ENCODE peak calls at places on chromosomes 13 and 19, in four cellular contexts. D, M, W and V are unnamed samples.

GRCh38 chr19:48910803-48911202 is 10.7 kb downstream of the NUCB1 start:
- DNase-seq in M (no peak), W (no peak), D (no peak), V (no peak)

GRCh38 chr13:97549201-97549600 is 115.2 kb downstream of the RAP2A start:
- DNase-seq in W (no peak), M (no peak), D (no peak), V (no peak)

GRCh38 chr13:21800847-21801616 is 130.2 kb downstream of the FGF9 start:
- DNase-seq in D (peak; percentile 16), M (peak; percentile 12), W (no peak), V (no peak)

GRCh38 chr13:27371932-27372331 is 52.5 kb upstream of the GTF3A start:
- DNase-seq in W (no peak), D (no peak), M (no peak), V (no peak)

GRCh38 chr19:13441810-13442512 is 64.3 kb downstream of the CACNA1A start:
- DNase-seq in W (no peak), D (peak; percentile 35), M (peak; percentile 64), V (no peak)

GRCh38 chr13:28753208-28753892 is 34.6 kb upstream of the SLC46A3 start:
- DNase-seq in D (peak; percentile 75), M (no peak), W (no peak), V (peak; percentile 76)

GRCh38 chr19:3278294-3278693 is 53.8 kb downstream of the CELF5 start:
- DNase-seq in D (no peak), M (no peak), W (no peak), V (no peak)

GRCh38 chr19:8655340-8655709 is 24.9 kb downstream of the NFILZ start:
- DNase-seq in W (no peak), D (no peak), M (peak; percentile 21), V (no peak)

GRCh38 chr19:14416743-14417214 is 2.4 kb downstream of the DDX39A start:
- DNase-seq in M (no peak), W (no peak), D (no peak), V (no peak)

GRCh38 chr13:107842562-107843180 is 372.7 kb downstream of the LIG4 start:
- DNase-seq in M (no peak), W (no peak), D (no peak), V (no peak)

GRCh38 chr13:113489549-113490495 is 689 bp downstream of the DCUN1D2 start:
- DNase-seq in W (no peak), D (no peak), M (peak; percentile 33), V (no peak)

GRCh38 chr13:57631607-57632275 is at the start of gene PCDH17:
- DNase-seq in M (no peak), W (no peak), D (no peak), V (no peak)

GRCh38 chr13:24746618-24747247 is 17.2 kb upstream of the RNF17 start:
- DNase-seq in D (no peak), W (no peak), M (no peak), V (no peak)

GRCh38 chr19:16274466-16274865 is 50.2 kb upstream of the KLF2 start:
- DNase-seq in W (no peak), D (no peak), M (no peak), V (no peak)

GRCh38 chr19:290539-291521 is at the start of gene PLPP2:
- DNase-seq in M (peak; percentile 48), W (peak; percentile 85), D (no peak), V (no peak)

GRCh38 chr13:35771898-35772297 is 295.4 kb upstream of the MAB21L1 start:
- DNase-seq in M (no peak), W (peak; percentile 3), D (no peak), V (no peak)

GRCh38 chr19:29115181-29115580 is 97.8 kb downstream of the UQCRFS1 start:
- DNase-seq in M (no peak), D (no peak), W (no peak), V (no peak)

GRCh38 chr13:103516009-103516795 is 450.0 kb upstream of the SLC10A2 start:
- DNase-seq in D (no peak), M (no peak), W (no peak), V (no peak)

GRCh38 chr19:7333198-7334118 is 15.3 kb upstream of the ARHGEF18 start:
- DNase-seq in M (no peak), D (no peak), W (no peak), V (no peak)

GRCh38 chr19:3785938-3786824 is at the start of gene MATK:
- DNase-seq in D (no peak), W (no peak), M (peak; percentile 76), V (no peak)

GRCh38 chr13:30255696-30256095 is 51.7 kb downstream of the KATNAL1 start:
- DNase-seq in D (no peak), M (no peak), W (no peak), V (no peak)

GRCh38 chr13:50611117-50611781 is 232.2 kb downstream of the DLEU7 start:
- DNase-seq in M (no peak), D (no peak), W (no peak), V (no peak)

GRCh38 chr13:98820744-98821371 is 68.4 kb upstream of the SLC15A1 start:
- DNase-seq in M (no peak), D (no peak), W (no peak), V (no peak)

GRCh38 chr19:5832049-5832448 is 7.5 kb downstream of the FUT6 start:
- DNase-seq in W (no peak), M (no peak), D (no peak), V (no peak)

GRCh38 chr19:1035998-1036621 is 3.8 kb upstream of the ABCA7 start:
- DNase-seq in W (no peak), D (no peak), M (peak; percentile 32), V (no peak)

GRCh38 chr13:85174291-85174690 is 624.9 kb downstream of the SLITRK6 start:
- DNase-seq in W (no peak), M (no peak), D (no peak), V (no peak)

GRCh38 chr19:36939153-36939552 is 23.0 kb downstream of the ZNF568 start:
- DNase-seq in D (no peak), M (no peak), W (no peak), V (no peak)

GRCh38 chr13:75691183-75691582 is 55.1 kb downstream of the LMO7 start:
- DNase-seq in M (no peak), D (peak; percentile 16), W (no peak), V (no peak)

GRCh38 chr19:6644796-6645195 is 25.2 kb downstream of the TNFSF14 start:
- DNase-seq in W (no peak), M (no peak), D (no peak), V (no peak)

GRCh38 chr13:89267734-89268133 is 1596.6 kb downstream of the SLITRK5 start:
- DNase-seq in W (no peak), D (no peak), M (no peak), V (no peak)

GRCh38 chr13:65830411-65831172 is 1399.5 kb downstream of the PCDH9 start:
- DNase-seq in W (no peak), M (no peak), D (no peak), V (no peak)

DNA sequence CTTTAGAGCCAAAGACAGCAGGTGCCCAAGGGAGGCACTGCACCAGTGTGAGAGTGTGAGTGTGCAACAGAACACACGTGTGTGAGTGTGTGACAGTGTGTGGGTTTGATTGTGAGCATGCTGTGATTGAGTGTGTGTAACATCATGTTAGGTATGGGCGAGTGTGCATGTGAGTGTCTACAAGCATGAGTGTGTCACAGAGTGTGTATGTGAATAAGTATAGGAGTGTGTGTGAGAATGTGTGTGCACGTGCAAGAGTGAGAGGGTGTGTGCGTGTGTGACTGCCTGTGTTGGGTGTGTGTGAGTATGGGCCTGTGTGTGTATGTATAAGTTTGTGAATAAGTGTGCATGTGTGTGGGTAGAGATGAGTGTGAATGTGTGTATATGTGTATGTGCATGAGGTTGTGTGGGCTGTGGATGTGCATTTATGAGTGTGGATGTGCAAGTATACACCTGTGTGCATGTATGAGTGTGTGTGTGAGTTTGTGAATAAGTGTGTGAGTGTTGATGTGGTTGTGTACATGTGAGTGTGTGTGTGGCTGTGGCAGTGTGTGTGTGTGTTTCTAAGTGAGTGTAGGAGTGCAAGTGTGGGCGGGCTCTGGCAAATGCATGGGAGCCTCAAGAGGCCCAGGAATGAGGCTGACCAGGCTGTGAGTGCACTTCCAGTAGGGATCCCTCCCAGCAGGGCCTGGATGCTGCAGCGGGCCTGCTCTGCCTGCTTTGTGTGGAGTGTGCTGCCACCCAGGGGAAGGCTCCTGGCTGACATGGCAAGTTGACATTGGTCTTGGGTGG is 198.4 kb downstream of the COL4A1 start:
- DNase-seq in M (no peak), D (peak; percentile 51), W (peak; percentile 50), V (peak; percentile 53)
- TF ChIP-seq RAD21 in M (peak; percentile 42), D (peak; percentile 80), W (peak; percentile 93), V (peak; percentile 94)

GRCh38 chr19:10611907-10612306 is 13.4 kb upstream of the SLC44A2 start:
- DNase-seq in W (no peak), D (no peak), M (no peak), V (no peak)

GRCh38 chr19:10617409-10618121 is 7.8 kb upstream of the SLC44A2 start:
- DNase-seq in M (peak; percentile 28), W (no peak), D (no peak), V (no peak)

GRCh38 chr19:10618846-10619245 is 6.5 kb upstream of the SLC44A2 start:
- DNase-seq in W (no peak), M (no peak), D (no peak), V (no peak)

GRCh38 chr19:10612515-10613119 is 12.7 kb upstream of the SLC44A2 start:
- DNase-seq in D (no peak), W (no peak), M (no peak), V (no peak)

DNA sequence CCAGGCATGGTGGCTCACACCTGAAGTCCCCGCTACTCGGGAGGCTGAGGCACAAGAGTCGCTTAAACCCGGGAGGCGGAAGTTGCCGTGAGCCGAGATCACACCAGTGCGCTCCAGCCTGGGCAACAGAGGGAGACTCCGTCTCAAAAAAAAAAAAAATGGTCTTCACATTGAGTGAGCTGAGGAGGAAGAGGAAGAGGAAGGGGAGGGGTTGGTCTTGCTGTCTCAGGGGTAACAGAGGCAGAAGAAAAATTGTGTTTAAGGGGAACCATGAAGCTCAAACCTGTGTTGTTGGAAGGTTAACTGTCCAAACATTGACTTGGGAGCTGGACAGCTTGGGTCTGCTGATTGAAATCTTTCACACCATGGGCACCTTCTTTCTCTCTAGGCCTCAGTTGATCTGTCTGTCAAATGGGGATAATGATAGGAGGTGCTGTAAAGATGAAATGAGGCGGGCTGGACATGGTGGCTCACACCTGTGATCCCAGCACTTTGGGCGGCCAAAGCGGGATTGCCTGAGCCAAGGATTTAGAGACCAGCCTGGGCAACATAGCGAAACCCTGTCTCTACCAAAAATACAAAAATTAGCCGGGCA is 9.8 kb upstream of the SLC44A2 start:
- DNase-seq in D (no peak), M (no peak), W (no peak), V (no peak)
- TF ChIP-seq EZH2 in D (no peak), M (no peak), W (no peak), V (no peak)

GRCh38 chr13:77969299-77969698 is 50.7 kb upstream of the EDNRB start:
- DNase-seq in M (no peak), D (no peak), W (no peak), V (no peak)

GRCh38 chr13:77966671-77967070 is 48.0 kb upstream of the EDNRB start:
- DNase-seq in M (no peak), D (no peak), W (no peak), V (no peak)
- TF ChIP-seq RAD21 in M (no peak), D (no peak), W (no peak), V (no peak)

DNA sequence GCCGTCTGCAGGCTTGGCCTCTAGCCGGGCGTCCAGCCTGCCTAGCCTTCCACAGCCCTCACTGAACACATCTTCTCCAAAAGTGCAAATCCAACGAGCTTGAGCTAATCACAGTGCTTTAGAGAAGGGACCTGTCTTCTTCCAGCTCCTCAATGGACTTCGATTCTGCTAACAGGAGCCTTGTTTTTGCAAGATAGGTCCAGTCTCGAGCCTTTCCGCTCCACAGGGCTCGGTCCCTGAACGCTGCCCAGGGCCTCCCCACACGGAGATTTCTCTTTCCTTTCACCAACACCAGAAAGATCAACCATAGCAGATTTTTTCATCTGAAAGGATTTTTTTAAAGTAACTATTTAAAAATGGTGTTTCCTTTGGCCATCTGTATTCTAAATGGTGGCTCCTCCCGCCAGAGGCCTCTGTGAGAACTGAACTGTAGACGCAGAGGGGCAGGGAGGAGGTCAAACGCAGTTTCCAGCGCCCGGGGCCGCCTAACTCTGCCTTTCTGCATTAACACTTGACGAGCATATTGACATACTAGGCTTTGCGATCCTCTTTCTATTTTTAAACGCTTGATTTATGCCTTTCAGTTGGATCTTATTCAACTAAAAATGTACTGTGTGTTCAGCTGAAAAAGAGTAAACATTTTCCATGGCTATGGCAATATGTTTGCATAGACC is 74.5 kb downstream of the SPACA7 start:
- DNase-seq in W (no peak), M (no peak), D (no peak), V (no peak)
- TF ChIP-seq EZH2 in W (no peak), M (no peak), D (no peak), V (no peak)